ENCODE peak calls at places on chromosomes 1 and 21, in seven cellular contexts. H is GM12865, O is natural killer cell, V is fibroblast of the aortic adventitia, L is fibroblast of lung, K is mucosa of descending colon, Q is kidney epithelial cell. Z is an unnamed sample.
A peak's percentile ranks its signal among the peaks of the same experiment; 100 is the strongest.

GRCh38 chr1:156821801-156822200 is 5.2 kb upstream of the SH2D2A start:
- DNase-seq in Q (no peak), H (no peak), L (peak; percentile 23), O (no peak), V (peak; percentile 39), K (no peak), Z (no peak)

GRCh38 chr1:200414657-200415056 is 4.8 kb upstream of the ZNF281 start:
- DNase-seq in L (no peak), O (no peak), Q (no peak), V (no peak), H (no peak), K (no peak), Z (no peak)

GRCh38 chr1:228311091-228311490 is 95.5 kb downstream of the TRIM11 start:
- DNase-seq in H (no peak), L (no peak), Q (no peak), K (no peak), V (no peak), O (no peak), Z (no peak)

GRCh38 chr1:149978547-149979023 is 31.9 kb downstream of the OTUD7B start:
- DNase-seq in Q (no peak), H (no peak), K (no peak), O (no peak), V (no peak), L (no peak), Z (no peak)

GRCh38 chr1:207470927-207471326 is 16.8 kb downstream of the CR2 start:
- DNase-seq in H (no peak), K (no peak), V (no peak), O (no peak), L (no peak), Q (no peak), Z (no peak)

GRCh38 chr1:28518745-28519341 is 13.0 kb downstream of the RCC1 start:
- DNase-seq in K (no peak), L (peak; percentile 20), V (peak; percentile 4), O (peak; percentile 51), H (peak; percentile 83), Q (no peak), Z (no peak)

GRCh38 chr1:73044241-73044640 is 761.9 kb upstream of the NEGR1 start:
- DNase-seq in H (no peak), V (no peak), Q (no peak), L (peak; percentile 8), O (no peak), K (no peak), Z (no peak)

GRCh38 chr1:153730468-153730988 is 2.7 kb downstream of the INTS3 start:
- DNase-seq in L (no peak), Q (no peak), V (no peak), O (no peak), K (no peak), H (no peak), Z (no peak)

GRCh38 chr21:29181799-29182470 is 51.5 kb downstream of the MAP3K7CL start:
- DNase-seq in O (no peak), V (peak; percentile 93), H (peak; percentile 67), Q (peak; percentile 64), K (no peak), L (peak; percentile 95), Z (no peak)

GRCh38 chr1:209389258-209389657 is 194.3 kb upstream of the CAMK1G start:
- DNase-seq in V (peak; percentile 76), K (no peak), O (no peak), H (no peak), L (peak; percentile 67), Q (peak; percentile 99), Z (no peak)

GRCh38 chr1:229817936-229818335 is 191.9 kb downstream of the URB2 start:
- DNase-seq in H (no peak), Q (no peak), L (no peak), K (no peak), V (no peak), O (no peak), Z (no peak)

GRCh38 chr1:110069302-110070281 is 880 bp downstream of the ALX3 start:
- DNase-seq in K (no peak), Q (no peak), H (no peak), L (no peak), O (no peak), V (no peak), Z (no peak)

GRCh38 chr21:33434770-33435360 is 31.7 kb downstream of the IFNGR2 start:
- DNase-seq in Q (peak; percentile 82), O (no peak), L (peak; percentile 96), H (peak; percentile 94), K (no peak), V (peak; percentile 92), Z (no peak)

GRCh38 chr1:17397910-17398700 is 26.1 kb downstream of the PADI6 start:
- DNase-seq in K (no peak), V (no peak), L (no peak), H (no peak), O (no peak), Q (no peak), Z (no peak)

GRCh38 chr1:8042134-8042533 is 16.0 kb upstream of the ERRFI1 start:
- DNase-seq in O (no peak), V (no peak), H (no peak), Q (no peak), L (no peak), K (no peak), Z (no peak)

GRCh38 chr1:235745448-235746136 is 96.0 kb upstream of the GNG4 start:
- DNase-seq in V (peak; percentile 25), K (no peak), O (no peak), L (peak; percentile 87), Q (no peak), H (no peak), Z (no peak)

GRCh38 chr1:172041689-172042088 is 200.4 kb downstream of the DNM3 start:
- DNase-seq in O (no peak), Q (no peak), L (peak; percentile 41), V (peak; percentile 69), K (no peak), H (no peak), Z (no peak)

GRCh38 chr21:33403128-33403785 is at the start of gene IFNGR2:
- DNase-seq in L (no peak), K (peak; percentile 69), V (no peak), O (no peak), H (peak; percentile 76), Q (no peak), Z (peak; percentile 50)

GRCh38 chr1:36342426-36343185 is 19.2 kb upstream of the EVA1B start:
- DNase-seq in O (peak; percentile 50), H (peak; percentile 63), Q (no peak), V (peak; percentile 71), K (peak; percentile 45), L (peak; percentile 67), Z (no peak)

GRCh38 chr1:181391297-181391905 is 91.9 kb upstream of the CACNA1E start:
- DNase-seq in L (no peak), O (no peak), Q (no peak), K (no peak), V (no peak), H (no peak), Z (no peak)

GRCh38 chr1:54548389-54549044 is 489 bp downstream of the ACOT11 start:
- DNase-seq in H (no peak), O (no peak), L (no peak), V (no peak), Q (no peak), K (no peak), Z (no peak)

GRCh38 chr1:225544283-225544682 is 108.6 kb downstream of the ENAH start:
- DNase-seq in Q (no peak), L (no peak), O (no peak), V (no peak), H (no peak), K (no peak), Z (no peak)

GRCh38 chr1:209855623-209856022 is 27.9 kb downstream of the UTP25 start:
- DNase-seq in K (no peak), Q (no peak), H (no peak), O (no peak), V (no peak), L (no peak), Z (no peak)

GRCh38 chr1:3511856-3512255 is 57.4 kb downstream of the ARHGEF16 start:
- DNase-seq in K (no peak), V (no peak), H (no peak), L (no peak), O (no peak), Q (no peak), Z (no peak)

GRCh38 chr1:52635321-52636089 is 2.5 kb downstream of the SHISAL2A start:
- DNase-seq in H (peak; percentile 19), Q (no peak), K (no peak), L (no peak), V (no peak), O (peak; percentile 19), Z (no peak)

GRCh38 chr1:223670458-223671159 is 5.1 kb upstream of the CAPN8 start:
- DNase-seq in L (peak; percentile 39), O (no peak), K (no peak), Q (no peak), H (peak; percentile 47), V (peak; percentile 31), Z (no peak)
- TF ChIP-seq CTCF in L (peak; percentile 53), O (no peak), K (no peak), Q (peak; percentile 72), H (peak; percentile 54), V (peak; percentile 43), Z (peak; percentile 56)

GRCh38 chr1:245797592-245798366 is 643.0 kb downstream of the KIF26B start:
- DNase-seq in K (no peak), O (no peak), H (peak; percentile 21), L (no peak), Q (no peak), V (peak; percentile 74), Z (no peak)
- TF ChIP-seq CTCF in K (no peak), O (no peak), H (peak; percentile 32), L (peak; percentile 43), Q (peak; percentile 37), V (peak; percentile 46), Z (peak; percentile 15)

DNA sequence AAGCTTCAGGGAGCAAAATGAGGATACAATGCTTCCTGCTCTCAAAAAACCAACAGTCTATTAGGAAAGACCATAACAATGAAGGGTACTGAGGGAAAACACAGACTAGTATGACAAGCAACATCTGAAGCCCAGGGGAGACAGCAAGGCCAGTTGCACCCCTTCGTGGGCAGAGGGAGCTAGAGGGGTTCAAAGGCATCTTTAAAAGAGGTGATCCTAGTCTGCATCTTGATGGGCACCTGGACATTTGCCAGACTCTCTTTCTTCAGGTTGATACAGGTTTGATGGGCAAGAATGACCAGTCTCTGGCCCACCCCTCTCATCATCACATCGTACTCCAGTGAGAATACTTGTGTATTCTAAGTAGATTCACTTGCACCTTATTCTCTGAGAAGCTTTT is 177.7 kb downstream of the VAV3 start:
- DNase-seq in K (no peak), Q (no peak), H (peak; percentile 56), V (no peak), L (no peak), O (no peak), Z (no peak)
- TF ChIP-seq CTCF in K (no peak), Q (peak; percentile 1), H (peak; percentile 37), V (no peak), L (peak; percentile 10), O (peak; percentile 21), Z (no peak)

GRCh38 chr1:179365342-179366092 is at the start of gene AXDND1:
- DNase-seq in O (peak; percentile 88), Q (peak; percentile 56), V (peak; percentile 91), L (peak; percentile 90), H (peak; percentile 91), K (peak; percentile 94), Z (peak; percentile 84)
- TF ChIP-seq CTCF in O (no peak), Q (peak; percentile 50), V (no peak), L (peak; percentile 36), H (no peak), K (no peak), Z (no peak)

GRCh38 chr1:65581120-65581519 is 160.7 kb downstream of the LEPR start:
- DNase-seq in V (peak; percentile 15), Q (no peak), H (no peak), L (peak; percentile 6), K (no peak), O (no peak), Z (no peak)
- TF ChIP-seq CTCF in V (peak; percentile 42), Q (peak; percentile 6), H (no peak), L (peak; percentile 28), K (no peak), O (no peak), Z (peak; percentile 46)